ENCODE peak calls at places on chromosomes 5 and 9, in five cellular contexts. One of them, this sample, is unnamed.

GRCh38 chr9:98807811-98808195 is 333 bp downstream of the GALNT12 start:
- DNase-seq in IMR-90: no peak
- DNase-seq in caudate nucleus: no peak
- DNase-seq in SK-N-SH: no peak
- DNase-seq in esophagus squamous epithelium: no peak
- DNase-seq in this sample: no peak

GRCh38 chr5:146188358-146188757 is 5.9 kb upstream of the LARS1 start:
- DNase-seq in IMR-90: peak
- DNase-seq in caudate nucleus: no peak
- DNase-seq in SK-N-SH: no peak
- DNase-seq in esophagus squamous epithelium: no peak
- DNase-seq in this sample: no peak

GRCh38 chr9:134472256-134472655 is 146.0 kb downstream of the RXRA start:
- DNase-seq in IMR-90: no peak
- DNase-seq in caudate nucleus: no peak
- DNase-seq in SK-N-SH: no peak
- DNase-seq in esophagus squamous epithelium: no peak
- DNase-seq in this sample: no peak

GRCh38 chr5:149121145-149121544 is 20.1 kb upstream of the ABLIM3 start:
- DNase-seq in IMR-90: no peak
- DNase-seq in caudate nucleus: no peak
- DNase-seq in SK-N-SH: no peak
- DNase-seq in esophagus squamous epithelium: no peak
- DNase-seq in this sample: no peak

GRCh38 chr5:147576646-147577535 is 67.0 kb upstream of the DPYSL3 start:
- DNase-seq in IMR-90: peak
- DNase-seq in caudate nucleus: no peak
- DNase-seq in SK-N-SH: peak
- DNase-seq in esophagus squamous epithelium: no peak
- DNase-seq in this sample: peak

GRCh38 chr5:72598461-72599433 is 91.5 kb upstream of the ZNF366 start:
- DNase-seq in IMR-90: peak
- DNase-seq in caudate nucleus: no peak
- DNase-seq in SK-N-SH: no peak
- DNase-seq in esophagus squamous epithelium: no peak
- DNase-seq in this sample: no peak

GRCh38 chr9:94644543-94644942 is 5.2 kb upstream of the FBP1 start:
- DNase-seq in IMR-90: no peak
- DNase-seq in caudate nucleus: no peak
- DNase-seq in SK-N-SH: no peak
- DNase-seq in esophagus squamous epithelium: no peak
- DNase-seq in this sample: no peak

GRCh38 chr5:100731768-100732167 is 171.3 kb downstream of the ST8SIA4 start:
- DNase-seq in IMR-90: no peak
- DNase-seq in caudate nucleus: no peak
- DNase-seq in SK-N-SH: no peak
- DNase-seq in esophagus squamous epithelium: no peak
- DNase-seq in this sample: no peak

GRCh38 chr9:92725726-92726125 is 38.9 kb downstream of the BICD2 start:
- DNase-seq in IMR-90: no peak
- DNase-seq in caudate nucleus: no peak
- DNase-seq in SK-N-SH: no peak
- DNase-seq in esophagus squamous epithelium: no peak
- DNase-seq in this sample: no peak

GRCh38 chr9:137739371-137739915 is 120.6 kb downstream of the EHMT1 start:
- DNase-seq in IMR-90: no peak
- DNase-seq in caudate nucleus: no peak
- DNase-seq in SK-N-SH: peak
- DNase-seq in esophagus squamous epithelium: no peak
- DNase-seq in this sample: no peak

GRCh38 chr5:26757941-26758340 is 280.4 kb downstream of the CDH9 start:
- DNase-seq in IMR-90: no peak
- DNase-seq in caudate nucleus: no peak
- DNase-seq in SK-N-SH: no peak
- DNase-seq in esophagus squamous epithelium: no peak
- DNase-seq in this sample: no peak

GRCh38 chr5:167603135-167603534 is 688.3 kb upstream of the WWC1 start:
- DNase-seq in IMR-90: no peak
- DNase-seq in caudate nucleus: no peak
- DNase-seq in SK-N-SH: no peak
- DNase-seq in esophagus squamous epithelium: no peak
- DNase-seq in this sample: no peak

GRCh38 chr5:127851964-127852363 is 148.8 kb downstream of the CCDC192 start:
- DNase-seq in IMR-90: no peak
- DNase-seq in caudate nucleus: no peak
- DNase-seq in SK-N-SH: no peak
- DNase-seq in esophagus squamous epithelium: no peak
- DNase-seq in this sample: no peak

GRCh38 chr9:36258989-36259315 is 704 bp upstream of the GNE start:
- DNase-seq in IMR-90: no peak
- DNase-seq in caudate nucleus: no peak
- DNase-seq in SK-N-SH: no peak
- DNase-seq in esophagus squamous epithelium: no peak
- DNase-seq in this sample: no peak
- H3K27ac ChIP-seq in IMR-90: peak
- H3K27ac ChIP-seq in caudate nucleus: peak
- H3K27ac ChIP-seq in SK-N-SH: peak
- H3K27ac ChIP-seq in esophagus squamous epithelium: peak
- H3K27ac ChIP-seq in this sample: peak

GRCh38 chr9:96379461-96379860 is 4.0 kb downstream of the SLC35D2 start:
- DNase-seq in IMR-90: peak
- DNase-seq in caudate nucleus: no peak
- DNase-seq in SK-N-SH: no peak
- DNase-seq in esophagus squamous epithelium: no peak
- DNase-seq in this sample: no peak

GRCh38 chr9:96383165-96383939 is at the start of gene SLC35D2:
- DNase-seq in IMR-90: peak
- DNase-seq in caudate nucleus: no peak
- DNase-seq in SK-N-SH: peak
- DNase-seq in esophagus squamous epithelium: no peak
- DNase-seq in this sample: no peak

GRCh38 chr9:96381696-96382095 is 1.8 kb downstream of the SLC35D2 start:
- DNase-seq in IMR-90: no peak
- DNase-seq in caudate nucleus: no peak
- DNase-seq in SK-N-SH: no peak
- DNase-seq in esophagus squamous epithelium: no peak
- DNase-seq in this sample: no peak

GRCh38 chr9:96382839-96383164 is 709 bp downstream of the SLC35D2 start:
- DNase-seq in IMR-90: no peak
- DNase-seq in caudate nucleus: no peak
- DNase-seq in SK-N-SH: no peak
- DNase-seq in esophagus squamous epithelium: no peak
- DNase-seq in this sample: no peak

DNA sequence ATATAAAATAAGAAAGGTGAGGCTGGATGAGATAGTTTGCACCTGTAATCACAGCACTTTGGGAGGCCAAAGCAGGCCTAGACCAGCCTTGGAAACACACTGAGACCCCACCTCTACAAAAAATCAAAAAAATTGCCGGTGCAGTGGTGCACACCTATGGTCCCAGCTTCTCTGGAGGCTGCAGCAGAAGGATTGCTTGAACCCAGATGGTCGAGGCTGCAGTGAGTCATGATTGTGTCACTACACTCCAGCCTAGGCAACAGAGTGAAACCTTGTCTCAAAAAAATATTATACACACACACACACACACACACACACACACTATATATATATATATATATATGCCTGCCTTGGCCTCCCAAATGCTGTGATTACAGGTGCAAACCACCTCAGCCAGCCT is 1.3 kb downstream of the SLC35D2 start:
- DNase-seq in IMR-90: peak
- DNase-seq in caudate nucleus: no peak
- DNase-seq in SK-N-SH: no peak
- DNase-seq in esophagus squamous epithelium: no peak
- DNase-seq in this sample: no peak
- H3K27ac ChIP-seq in IMR-90: no peak
- H3K27ac ChIP-seq in caudate nucleus: no peak
- H3K27ac ChIP-seq in SK-N-SH: no peak
- H3K27ac ChIP-seq in esophagus squamous epithelium: no peak
- H3K27ac ChIP-seq in this sample: peak

DNA sequence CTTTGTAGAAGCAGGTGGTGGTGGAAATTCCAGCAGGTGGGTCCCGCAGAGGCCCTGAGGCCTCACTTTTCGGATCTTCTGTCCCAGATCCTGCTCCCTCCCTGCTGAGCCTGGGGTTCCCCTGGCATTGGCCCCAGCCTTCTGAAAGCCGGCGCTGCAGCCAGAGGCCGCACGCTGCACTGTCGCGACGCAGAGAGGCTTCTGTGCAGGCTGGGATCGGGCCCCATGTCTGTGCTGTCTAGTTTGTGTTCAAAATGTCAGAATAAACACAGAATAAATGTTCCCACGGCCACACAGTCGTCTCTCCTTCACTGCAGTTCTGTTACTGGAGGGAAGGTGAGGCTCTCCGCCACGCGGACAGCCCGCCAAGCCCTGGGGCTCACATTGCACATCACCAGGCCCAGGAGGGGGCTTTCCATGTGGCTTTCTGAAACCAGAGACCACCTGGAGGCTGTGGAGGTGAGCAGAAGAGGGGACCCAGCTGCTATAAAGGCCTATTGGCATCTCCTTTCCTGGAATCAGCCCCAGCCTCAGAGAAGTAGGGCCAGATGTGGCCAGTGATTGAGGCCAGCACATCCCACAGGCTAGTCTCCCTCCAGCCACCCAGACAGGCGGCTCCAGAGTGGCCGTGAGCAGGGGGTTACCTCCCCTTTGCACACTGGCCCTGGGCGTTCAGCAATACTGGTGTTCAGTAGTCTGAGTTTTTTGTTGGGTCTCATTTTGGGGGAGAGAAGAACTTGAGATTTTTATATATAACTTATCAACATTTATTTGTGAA is 46.5 kb downstream of the USP20 start:
- DNase-seq in IMR-90: no peak
- DNase-seq in caudate nucleus: no peak
- DNase-seq in SK-N-SH: peak
- DNase-seq in esophagus squamous epithelium: no peak
- DNase-seq in this sample: no peak
- H3K27ac ChIP-seq in IMR-90: no peak
- H3K27ac ChIP-seq in caudate nucleus: no peak
- H3K27ac ChIP-seq in SK-N-SH: no peak
- H3K27ac ChIP-seq in esophagus squamous epithelium: peak
- H3K27ac ChIP-seq in this sample: peak

GRCh38 chr9:21831841-21832509 is 29.5 kb downstream of the MTAP start:
- DNase-seq in IMR-90: peak
- DNase-seq in caudate nucleus: no peak
- DNase-seq in SK-N-SH: no peak
- DNase-seq in esophagus squamous epithelium: no peak
- DNase-seq in this sample: no peak
- H3K27ac ChIP-seq in IMR-90: peak
- H3K27ac ChIP-seq in caudate nucleus: no peak
- H3K27ac ChIP-seq in SK-N-SH: peak
- H3K27ac ChIP-seq in esophagus squamous epithelium: peak
- H3K27ac ChIP-seq in this sample: no peak

DNA sequence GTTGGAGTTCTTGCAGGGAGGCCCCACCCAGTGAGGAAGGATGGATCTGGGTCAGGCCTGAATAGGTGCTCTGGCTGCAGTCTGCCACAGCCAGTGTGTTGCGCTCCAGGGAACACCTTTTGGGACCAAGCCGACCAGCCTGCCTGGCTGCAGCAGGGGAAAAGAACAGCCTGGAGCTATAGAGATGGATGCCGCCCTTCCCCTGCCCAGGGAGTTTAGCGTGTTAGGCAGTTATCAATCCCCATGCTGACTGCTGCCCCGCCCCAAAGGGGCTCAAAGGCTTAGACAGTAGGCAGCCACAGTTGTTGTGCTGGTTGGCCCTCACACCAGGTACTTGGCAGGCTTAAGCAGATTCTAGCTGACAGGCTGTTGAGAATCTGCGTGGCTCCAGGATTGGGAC is 153.4 kb upstream of the ADAMTS19 start:
- DNase-seq in IMR-90: no peak
- DNase-seq in caudate nucleus: no peak
- DNase-seq in SK-N-SH: no peak
- DNase-seq in esophagus squamous epithelium: no peak
- DNase-seq in this sample: no peak
- H3K27ac ChIP-seq in IMR-90: no peak
- H3K27ac ChIP-seq in caudate nucleus: no peak
- H3K27ac ChIP-seq in SK-N-SH: no peak
- H3K27ac ChIP-seq in esophagus squamous epithelium: no peak
- H3K27ac ChIP-seq in this sample: no peak

GRCh38 chr9:14272924-14273528 is 40.9 kb downstream of the NFIB start:
- DNase-seq in IMR-90: no peak
- DNase-seq in caudate nucleus: no peak
- DNase-seq in SK-N-SH: no peak
- DNase-seq in esophagus squamous epithelium: no peak
- DNase-seq in this sample: no peak
- H3K27ac ChIP-seq in IMR-90: no peak
- H3K27ac ChIP-seq in caudate nucleus: peak
- H3K27ac ChIP-seq in SK-N-SH: peak
- H3K27ac ChIP-seq in esophagus squamous epithelium: peak
- H3K27ac ChIP-seq in this sample: no peak

DNA sequence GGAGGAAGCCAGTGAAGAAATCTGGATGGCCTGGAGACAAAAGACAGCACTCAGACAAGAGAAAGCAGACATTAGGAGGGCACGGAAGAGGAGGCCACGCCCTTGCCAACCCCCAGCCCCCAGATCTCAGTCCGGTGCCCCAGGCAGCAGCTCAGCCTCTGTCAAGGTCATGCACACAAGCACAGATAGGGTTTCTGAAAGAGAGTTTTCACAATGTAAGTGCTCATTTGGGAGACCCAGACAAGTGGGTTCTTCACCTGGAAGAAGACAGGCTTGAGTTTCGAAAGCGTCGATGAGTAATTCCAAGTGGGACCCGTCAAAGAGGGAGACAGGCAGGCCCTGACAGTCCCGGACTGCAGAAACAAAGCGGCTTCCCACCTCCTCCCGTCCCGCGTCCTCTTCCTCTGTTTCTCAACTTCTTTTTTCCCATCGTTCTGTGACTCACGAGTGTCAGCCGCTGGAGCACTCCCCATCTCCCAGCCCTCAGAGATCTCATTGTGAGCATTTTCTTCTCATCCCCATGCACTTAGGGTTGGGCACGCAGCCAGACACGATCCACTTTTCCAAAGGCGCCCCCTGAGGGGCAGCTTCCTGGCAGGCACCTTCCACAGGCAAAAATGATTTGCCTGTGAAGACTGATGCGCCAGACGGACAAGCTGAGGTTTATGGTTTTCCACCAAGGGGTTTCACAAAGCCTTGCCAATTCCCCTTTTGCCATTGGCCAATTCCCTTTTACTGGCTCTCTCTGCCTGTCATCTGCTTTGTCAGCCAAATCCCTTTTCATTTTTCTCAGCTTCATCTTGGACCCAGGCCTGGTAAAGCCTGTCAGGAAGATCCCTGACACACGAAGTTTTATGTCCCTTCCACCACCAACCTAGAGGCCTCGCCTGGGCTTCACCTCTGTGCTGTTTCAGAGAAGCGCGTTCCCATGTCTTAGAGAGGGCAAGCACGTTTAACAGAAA is 86.4 kb upstream of the ANKRD55 start:
- DNase-seq in IMR-90: peak
- DNase-seq in caudate nucleus: no peak
- DNase-seq in SK-N-SH: no peak
- DNase-seq in esophagus squamous epithelium: no peak
- DNase-seq in this sample: no peak
- H3K27ac ChIP-seq in IMR-90: peak
- H3K27ac ChIP-seq in caudate nucleus: no peak
- H3K27ac ChIP-seq in SK-N-SH: peak
- H3K27ac ChIP-seq in esophagus squamous epithelium: peak
- H3K27ac ChIP-seq in this sample: no peak

This sample was measured in dorsolateral prefrontal cortex.